ENCODE peak calls at places on chromosomes 2 and 18, in nine cellular contexts. K is foreskin fibroblast; F is endodermal cell; J is fibroblast of mammary gland; A is CD8-positive, alpha-beta T cell; O is astrocyte of the spinal cord; H is CD8-positive, alpha-beta memory T cell; G is glomerular endothelial cell; D is adrenal gland. S is an unnamed sample.

GRCh38 chr2:29123584-29124349 is 8.6 kb downstream of the CLIP4 start:
- DNase-seq in J (peak), O (peak), A (no peak), G (no peak), D (no peak), H (no peak), K (peak), F (no peak), S (peak)

GRCh38 chr2:168519534-168520308 is 63.6 kb downstream of the CERS6 start:
- DNase-seq in O (no peak), F (no peak), H (no peak), D (no peak), A (no peak), J (no peak), G (no peak), K (no peak), S (no peak)

GRCh38 chr2:155418753-155419152 is 720.3 kb downstream of the KCNJ3 start:
- DNase-seq in K (no peak), J (no peak), O (no peak), G (no peak), H (no peak), D (no peak), A (no peak), F (no peak), S (no peak)

GRCh38 chr2:60862642-60863041 is 18.7 kb upstream of the REL start:
- DNase-seq in K (no peak), O (no peak), F (no peak), D (no peak), H (no peak), J (no peak), G (no peak), A (no peak), S (no peak)

GRCh38 chr2:84880645-84881521 is at the start of gene TRABD2A:
- DNase-seq in A (peak), J (peak), D (no peak), H (peak), O (no peak), K (no peak), F (peak), G (no peak), S (peak)

GRCh38 chr2:59182249-59182648 is 941.1 kb upstream of the FANCL start:
- DNase-seq in O (peak), G (no peak), D (no peak), H (no peak), K (peak), A (no peak), J (peak), F (peak), S (peak)

GRCh38 chr18:33157893-33158292 is 282.6 kb downstream of the CCDC178 start:
- DNase-seq in F (no peak), G (no peak), O (no peak), H (no peak), K (no peak), J (no peak), A (no peak), D (no peak), S (no peak)

GRCh38 chr2:179348921-179349320 is 84.3 kb upstream of the SESTD1 start:
- DNase-seq in G (no peak), D (no peak), O (no peak), A (no peak), J (no peak), H (no peak), F (no peak), K (no peak), S (no peak)

S was measured in iris pigment epithelial cell.